ENCODE peak calls at places on chromosomes 6 and 20, in ten cellular contexts. P, T, W, N, Z, U, A, S, X and Y are unnamed samples.

GRCh38 chr6:84052204-84052882 is 18.8 kb downstream of the MRAP2 start:
- DNase-seq in P (peak; percentile 11), T (peak; percentile 23), W (peak; percentile 35), N (no peak), Z (no peak), U (no peak), A (peak; percentile 89), S (no peak), X (no peak), Y (no peak)

GRCh38 chr20:20410678-20411077 is 42.8 kb downstream of the INSM1 start:
- DNase-seq in P (no peak), T (no peak), W (no peak), N (no peak), Z (peak; percentile 78), U (no peak), A (peak; percentile 76), S (peak; percentile 57), X (no peak), Y (no peak)

GRCh38 chr6:144344651-144345050 is 59.5 kb downstream of the UTRN start:
- DNase-seq in P (no peak), T (no peak), W (no peak), N (no peak), Z (no peak), U (no peak), A (no peak), S (no peak), X (no peak), Y (no peak)

GRCh38 chr20:61821698-61822097 is 244.0 kb downstream of the TAF4 start:
- DNase-seq in P (no peak), T (no peak), W (no peak), N (no peak), Z (no peak), U (no peak), A (no peak), S (no peak), X (no peak), Y (no peak)

GRCh38 chr20:50415031-50415515 is 95.1 kb upstream of the PTPN1 start:
- DNase-seq in P (peak; percentile 86), T (peak; percentile 78), W (no peak), N (peak; percentile 28), Z (peak; percentile 59), U (no peak), A (no peak), S (no peak), X (no peak), Y (peak; percentile 81)

GRCh38 chr6:71419954-71420692 is 131.5 kb downstream of the OGFRL1 start:
- DNase-seq in P (peak; percentile 23), T (peak; percentile 35), W (no peak), N (no peak), Z (peak; percentile 61), U (no peak), A (peak; percentile 66), S (peak; percentile 13), X (peak; percentile 77), Y (peak; percentile 93)

GRCh38 chr20:63568170-63568981 is 5.7 kb downstream of the HELZ2 start:
- DNase-seq in P (no peak), T (no peak), W (no peak), N (no peak), Z (no peak), U (no peak), A (no peak), S (no peak), X (no peak), Y (no peak)

GRCh38 chr6:163416640-163417253 is 2.2 kb downstream of the QKI start:
- DNase-seq in P (peak; percentile 63), T (no peak), W (peak; percentile 88), N (peak; percentile 33), Z (peak; percentile 58), U (no peak), A (peak; percentile 84), S (peak; percentile 39), X (peak; percentile 71), Y (no peak)

GRCh38 chr6:111653961-111654360 is 48.3 kb upstream of the TRAF3IP2 start:
- DNase-seq in P (peak; percentile 60), T (no peak), W (no peak), N (no peak), Z (no peak), U (no peak), A (no peak), S (no peak), X (no peak), Y (no peak)

DNA sequence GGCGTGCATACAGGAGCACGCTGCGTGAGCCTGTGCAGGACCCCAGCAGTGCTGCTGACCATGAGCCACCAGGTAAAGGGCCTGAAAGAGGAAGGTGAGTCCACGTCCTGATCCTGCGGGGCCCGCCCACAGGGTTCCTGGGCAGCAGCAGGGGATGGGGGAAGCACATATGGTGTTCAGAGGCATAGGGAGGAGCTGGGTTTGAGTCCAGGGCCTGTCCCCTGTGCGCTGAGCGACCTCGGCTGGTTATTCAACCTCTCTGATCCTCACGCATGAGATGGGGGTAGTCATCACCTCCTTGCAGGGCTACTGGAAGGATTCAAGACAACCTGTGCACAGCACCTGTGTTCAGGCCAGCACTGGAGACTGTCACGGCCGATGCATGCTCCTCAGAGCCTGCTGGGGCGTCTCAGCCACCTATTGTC is at the start of gene TMC2:
- DNase-seq in P (no peak), T (no peak), W (no peak), N (no peak), Z (no peak), U (no peak), A (no peak), S (no peak), X (no peak), Y (no peak)
- H3K27me3 ChIP-seq in P (peaks cover 2% of the 10 kb centered on the region), T (peaks cover 9% of the 10 kb centered on the region), W (peaks cover 70% of the 10 kb centered on the region), N (peaks cover 15% of the 10 kb centered on the region), Z (no peaks in the 10 kb centered on the region), U (peaks cover 3% of the 10 kb centered on the region), A (no peaks in the 10 kb centered on the region), S (peaks cover 25% of the 10 kb centered on the region), X (peaks cover 7% of the 10 kb centered on the region), Y (no peaks in the 10 kb centered on the region)

GRCh38 chr6:52663120-52663934 is 7.6 kb upstream of the TMEM14A start:
- DNase-seq in P (peak; percentile 46), T (peak; percentile 35), W (peak; percentile 77), N (peak; percentile 59), Z (peak; percentile 44), U (peak; percentile 66), A (peak; percentile 80), S (peak; percentile 70), X (peak; percentile 75), Y (no peak)
- TF ChIP-seq CTCF in P (peak; percentile 87), T (peak; percentile 93), W (peak; percentile 84), N (peak; percentile 94), Z (peak; percentile 75), U (peak; percentile 89), A (peak; percentile 89), S (peak; percentile 85), X (peak; percentile 76), Y (peak; percentile 88)

GRCh38 chr6:123323419-123324329 is 313.1 kb downstream of the TRDN start:
- DNase-seq in P (no peak), T (no peak), W (peak; percentile 6), N (no peak), Z (no peak), U (no peak), A (no peak), S (no peak), X (no peak), Y (no peak)
- TF ChIP-seq POLR2AphosphoS5 in P (no peak), T (no peak), W (no peak), N (no peak), Z (no peak), U (no peak), A (no peak), S (no peak), X (no peak), Y (no peak)

DNA sequence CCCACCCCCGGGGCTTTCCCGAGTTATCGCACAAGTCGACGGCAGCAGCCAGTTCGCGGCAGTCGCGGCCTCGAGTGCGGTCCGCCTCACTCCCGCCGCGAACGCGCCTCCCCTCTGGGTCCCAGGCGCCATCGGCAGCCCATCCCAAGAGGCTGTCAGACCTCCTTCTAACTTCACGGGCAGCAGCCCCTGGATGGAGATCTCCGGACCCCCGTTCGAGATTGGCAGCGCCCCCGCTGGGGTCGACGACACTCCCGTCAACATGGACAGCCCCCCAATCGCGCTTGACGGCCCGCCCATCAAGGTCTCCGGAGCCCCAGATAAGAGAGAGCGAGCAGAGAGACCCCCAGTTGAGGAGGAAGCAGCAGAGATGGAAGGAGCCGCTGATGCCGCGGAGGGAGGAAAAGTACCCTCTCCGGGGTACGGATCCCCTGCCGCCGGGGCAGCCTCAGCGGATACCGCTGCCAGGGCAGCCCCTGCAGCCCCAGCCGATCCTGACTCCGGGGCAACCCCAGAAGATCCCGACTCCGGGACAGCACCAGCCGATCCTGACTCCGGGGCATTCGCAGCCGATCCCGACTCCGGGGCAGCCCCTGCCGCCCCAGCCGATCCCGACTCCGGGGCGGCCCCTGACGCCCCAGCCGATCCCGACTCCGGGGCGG is 1.6 kb downstream of the GNAS start:
- DNase-seq in P (no peak), T (no peak), W (no peak), N (no peak), Z (no peak), U (no peak), A (no peak), S (no peak), X (no peak), Y (no peak)
- H3K27me3 ChIP-seq in P (peaks cover 16% of the 10 kb centered on the region), T (peaks cover 7% of the 10 kb centered on the region), W (peaks cover 22% of the 10 kb centered on the region), N (peaks cover 4% of the 10 kb centered on the region), Z (peaks cover 8% of the 10 kb centered on the region), U (peaks cover 3% of the 10 kb centered on the region), A (peaks cover 67% of the 10 kb centered on the region), S (peaks cover 98% of the 10 kb centered on the region), X (peaks cover 35% of the 10 kb centered on the region), Y (no peaks in the 10 kb centered on the region)

GRCh38 chr6:6105472-6106036 is 98.8 kb upstream of the NRN1 start:
- DNase-seq in P (no peak), T (no peak), W (no peak), N (peak; percentile 2), Z (no peak), U (no peak), A (peak; percentile 71), S (no peak), X (no peak), Y (no peak)
- TF ChIP-seq CTCF in P (no peak), T (no peak), W (peak; percentile 41), N (peak; percentile 25), Z (no peak), U (peak; percentile 40), A (peak; percentile 78), S (peak; percentile 16), X (no peak), Y (no peak)